ENCODE peak calls at places on chromosomes 5 and 9, in four cellular contexts. X is A172, N is AG04449, C is left cardiac atrium. I is an unnamed sample.

GRCh38 chr5:179124329-179124852 is 64.2 kb downstream of the ZNF354C start:
- DNase-seq in X (no peak), N (no peak), C (no peak), I (no peak)

GRCh38 chr5:178869577-178869976 is 9.8 kb downstream of the ZNF354B start:
- DNase-seq in X (no peak), N (no peak), C (no peak), I (no peak)

GRCh38 chr5:80796861-80797260 is 142.1 kb upstream of the DHFR start:
- DNase-seq in X (no peak), N (no peak), C (no peak), I (no peak)

GRCh38 chr5:132428811-132429440 is 59.4 kb downstream of the SLC22A5 start:
- DNase-seq in X (peak; percentile 85), N (no peak), C (no peak), I (no peak)

GRCh38 chr9:91720746-91721705 is 229.0 kb downstream of the ROR2 start:
- DNase-seq in X (no peak), N (no peak), C (no peak), I (no peak)

GRCh38 chr5:32206799-32207634 is 32.9 kb upstream of the GOLPH3 start:
- DNase-seq in X (no peak), N (no peak), C (no peak), I (no peak)

GRCh38 chr9:74497750-74498615 is 848 bp downstream of the RORB start:
- DNase-seq in X (no peak), N (no peak), C (peak; percentile 37), I (peak; percentile 57)

GRCh38 chr5:81819556-81820314 is 68.8 kb upstream of the SSBP2 start:
- DNase-seq in X (peak; percentile 29), N (no peak), C (no peak), I (no peak)

GRCh38 chr9:93257808-93258331 is 73.9 kb downstream of the WNK2 start:
- DNase-seq in X (no peak), N (no peak), C (no peak), I (no peak)

GRCh38 chr5:5159282-5160108 is 19.4 kb downstream of the ADAMTS16 start:
- DNase-seq in X (no peak), N (no peak), C (no peak), I (no peak)

GRCh38 chr9:6968271-6968670 is 210.5 kb downstream of the KDM4C start:
- DNase-seq in X (no peak), N (no peak), C (no peak), I (no peak)

GRCh38 chr9:76996700-76997099 is 22.8 kb upstream of the FOXB2 start:
- DNase-seq in X (peak; percentile 14), N (no peak), C (peak; percentile 58), I (no peak)